ENCODE peak calls at places on chromosomes 6 and 20, in five cellular contexts. One of them, this sample, is unnamed.

GRCh38 chr6:140661691-140662090 is 1287.2 kb upstream of the CITED2 start:
- DNase-seq in lower lobe of right lung: no peak
- DNase-seq in RWPE1: no peak
- DNase-seq in upper lobe of left lung: no peak
- DNase-seq in endothelial cell: no peak
- DNase-seq in this sample: no peak

GRCh38 chr6:15504040-15504491 is 158.8 kb downstream of the DTNBP1 start:
- DNase-seq in endothelial cell: no peak
- DNase-seq in upper lobe of left lung: no peak
- DNase-seq in RWPE1: no peak
- DNase-seq in lower lobe of right lung: no peak
- DNase-seq in this sample: peak

GRCh38 chr6:18245642-18246041 is 18.7 kb downstream of the DEK start:
- DNase-seq in endothelial cell: no peak
- DNase-seq in upper lobe of left lung: no peak
- DNase-seq in RWPE1: no peak
- DNase-seq in lower lobe of right lung: no peak
- DNase-seq in this sample: no peak

GRCh38 chr20:52766645-52767435 is 205.3 kb upstream of the TSHZ2 start:
- DNase-seq in lower lobe of right lung: no peak
- DNase-seq in upper lobe of left lung: no peak
- DNase-seq in endothelial cell: no peak
- DNase-seq in RWPE1: no peak
- DNase-seq in this sample: no peak

GRCh38 chr20:8331740-8332412 is 199.8 kb downstream of the PLCB1 start:
- DNase-seq in RWPE1: no peak
- DNase-seq in lower lobe of right lung: no peak
- DNase-seq in endothelial cell: no peak
- DNase-seq in upper lobe of left lung: peak
- DNase-seq in this sample: no peak

GRCh38 chr6:152348116-152348515 is 289.0 kb downstream of the SYNE1 start:
- DNase-seq in endothelial cell: no peak
- DNase-seq in lower lobe of right lung: no peak
- DNase-seq in RWPE1: no peak
- DNase-seq in upper lobe of left lung: no peak
- DNase-seq in this sample: no peak

GRCh38 chr20:36097331-36097730 is 57.2 kb upstream of the EPB41L1 start:
- DNase-seq in lower lobe of right lung: no peak
- DNase-seq in RWPE1: no peak
- DNase-seq in upper lobe of left lung: no peak
- DNase-seq in endothelial cell: no peak
- DNase-seq in this sample: no peak

GRCh38 chr6:34386316-34387137 is 5.9 kb downstream of the NUDT3 start:
- DNase-seq in lower lobe of right lung: no peak
- DNase-seq in upper lobe of left lung: no peak
- DNase-seq in endothelial cell: no peak
- DNase-seq in RWPE1: no peak
- DNase-seq in this sample: no peak

GRCh38 chr6:3131695-3132094 is 13.2 kb downstream of the BPHL start:
- DNase-seq in lower lobe of right lung: no peak
- DNase-seq in endothelial cell: no peak
- DNase-seq in upper lobe of left lung: no peak
- DNase-seq in RWPE1: no peak
- DNase-seq in this sample: no peak

GRCh38 chr6:128848169-128848935 is 34.6 kb upstream of the LAMA2 start:
- DNase-seq in lower lobe of right lung: no peak
- DNase-seq in upper lobe of left lung: no peak
- DNase-seq in RWPE1: no peak
- DNase-seq in endothelial cell: no peak
- DNase-seq in this sample: no peak

GRCh38 chr6:157209865-157210530 is 113.3 kb downstream of the TMEM242 start:
- DNase-seq in upper lobe of left lung: no peak
- DNase-seq in endothelial cell: no peak
- DNase-seq in lower lobe of right lung: no peak
- DNase-seq in RWPE1: no peak
- DNase-seq in this sample: no peak

GRCh38 chr6:102028173-102028572 is 634.7 kb downstream of the GRIK2 start:
- DNase-seq in RWPE1: no peak
- DNase-seq in lower lobe of right lung: no peak
- DNase-seq in upper lobe of left lung: no peak
- DNase-seq in endothelial cell: no peak
- DNase-seq in this sample: no peak

DNA sequence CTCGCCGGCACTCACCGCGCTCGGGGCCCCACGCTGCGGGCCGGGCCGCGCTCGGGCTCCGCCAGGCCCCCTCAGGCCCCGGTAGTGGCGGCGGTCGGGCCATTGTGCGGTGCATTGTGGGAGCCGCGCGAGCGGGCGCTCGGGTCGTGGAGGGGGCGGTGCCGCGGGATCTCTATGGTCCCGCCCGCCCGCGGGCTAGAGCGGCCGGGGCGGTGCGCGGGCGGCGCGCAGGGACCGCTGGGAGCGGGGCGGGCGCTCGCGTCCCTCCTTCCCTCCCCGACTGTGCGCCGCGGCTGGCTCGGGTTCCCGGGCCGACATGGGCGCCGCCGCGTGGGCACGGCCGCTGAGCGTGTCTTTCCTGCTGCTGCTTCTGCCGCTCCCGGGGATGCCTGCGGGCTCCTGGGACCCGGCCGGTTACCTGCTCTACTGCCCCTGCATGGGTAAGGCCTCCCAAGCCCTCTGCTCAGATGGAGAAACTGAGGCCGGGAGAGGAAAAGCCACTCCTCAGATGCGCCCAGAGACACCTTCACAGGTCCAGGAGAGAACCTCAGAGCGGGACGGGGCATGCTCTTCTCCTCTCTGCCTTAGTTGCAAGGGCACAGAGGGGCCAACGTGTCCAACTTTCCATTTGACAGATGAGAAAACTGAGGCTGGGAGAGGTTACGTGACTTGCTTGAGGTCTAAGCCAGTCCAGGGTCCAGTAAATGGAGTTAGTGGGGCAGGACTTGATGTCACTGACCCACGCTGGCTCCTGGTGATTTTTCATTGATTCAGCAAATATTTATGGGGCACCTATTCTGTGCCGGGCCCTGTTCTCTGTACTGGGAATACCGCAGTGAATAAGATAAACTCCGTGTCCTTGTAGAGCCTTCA is at the start of the genes PLAGL2 and POFUT1:
- DNase-seq in lower lobe of right lung: peak
- DNase-seq in upper lobe of left lung: peak
- DNase-seq in endothelial cell: peak
- DNase-seq in RWPE1: peak
- DNase-seq in this sample: peak
- TF ChIP-seq CTCF in lower lobe of right lung: peak
- TF ChIP-seq CTCF in upper lobe of left lung: peak
- TF ChIP-seq CTCF in endothelial cell: no peak
- TF ChIP-seq CTCF in RWPE1: no peak
- TF ChIP-seq CTCF in this sample: no peak

GRCh38 chr6:19502301-19502700 is 334.9 kb upstream of the ID4 start:
- DNase-seq in RWPE1: no peak
- DNase-seq in upper lobe of left lung: no peak
- DNase-seq in lower lobe of right lung: no peak
- DNase-seq in endothelial cell: no peak
- DNase-seq in this sample: no peak

GRCh38 chr6:19501737-19502245 is 335.4 kb upstream of the ID4 start:
- DNase-seq in upper lobe of left lung: no peak
- DNase-seq in endothelial cell: no peak
- DNase-seq in lower lobe of right lung: no peak
- DNase-seq in RWPE1: no peak
- DNase-seq in this sample: no peak
- TF ChIP-seq CTCF in upper lobe of left lung: no peak
- TF ChIP-seq CTCF in endothelial cell: peak
- TF ChIP-seq CTCF in lower lobe of right lung: no peak
- TF ChIP-seq CTCF in RWPE1: no peak
- TF ChIP-seq CTCF in this sample: no peak

GRCh38 chr20:62583424-62583920 is 58.8 kb upstream of the SLCO4A1 start:
- DNase-seq in upper lobe of left lung: no peak
- DNase-seq in lower lobe of right lung: no peak
- DNase-seq in endothelial cell: no peak
- DNase-seq in RWPE1: no peak
- DNase-seq in this sample: no peak
- TF ChIP-seq CTCF in upper lobe of left lung: no peak
- TF ChIP-seq CTCF in lower lobe of right lung: no peak
- TF ChIP-seq CTCF in endothelial cell: no peak
- TF ChIP-seq CTCF in RWPE1: no peak
- TF ChIP-seq CTCF in this sample: no peak

DNA sequence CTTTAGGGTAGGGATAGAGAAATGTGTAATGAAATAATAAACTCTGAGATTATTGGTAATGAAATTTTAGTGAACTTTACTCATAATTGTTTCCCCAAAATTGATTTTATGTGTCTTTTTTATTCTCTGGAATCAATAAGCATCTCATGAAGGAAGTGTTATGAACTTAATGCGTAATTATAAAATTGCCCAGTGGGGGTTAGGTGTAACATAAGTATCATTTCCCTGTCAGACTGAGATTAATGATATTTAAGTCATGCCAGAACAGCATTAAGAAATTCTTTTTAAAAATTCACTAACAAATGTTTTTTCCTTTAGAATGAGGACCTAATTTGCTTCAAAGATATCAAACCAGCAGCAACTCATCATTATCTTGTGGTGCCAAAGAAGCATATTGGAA is 10.0 kb downstream of the HINT3 start:
- DNase-seq in lower lobe of right lung: no peak
- DNase-seq in endothelial cell: no peak
- DNase-seq in upper lobe of left lung: no peak
- DNase-seq in RWPE1: no peak
- DNase-seq in this sample: no peak
- TF ChIP-seq CTCF in lower lobe of right lung: no peak
- TF ChIP-seq CTCF in endothelial cell: no peak
- TF ChIP-seq CTCF in upper lobe of left lung: no peak
- TF ChIP-seq CTCF in RWPE1: no peak
- TF ChIP-seq CTCF in this sample: no peak